ENCODE peak calls at places on chromosomes 2 and 18, in eight cellular contexts. R is astrocyte of the spinal cord, N is endothelial cell, C is uterus, L is B cell, Z is AG04450, W is RWPE1, Q is choroid plexus epithelial cell. S is an unnamed sample.

GRCh38 chr2:137947714-137948336 is 16.4 kb upstream of the HNMT start:
- DNase-seq in R (peak), N (peak), C (peak), L (peak), Z (no peak), W (peak), Q (peak), S (peak)

GRCh38 chr2:182554950-182555349 is 128.1 kb upstream of the PDE1A start:
- DNase-seq in R (no peak), N (no peak), C (no peak), L (no peak), Z (no peak), W (no peak), Q (no peak), S (no peak)

GRCh38 chr2:66574701-66575624 is 140.0 kb downstream of the MEIS1 start:
- DNase-seq in R (peak), N (peak), C (peak), L (no peak), Z (peak), W (peak), Q (peak), S (peak)

GRCh38 chr2:111176388-111176787 is 55.7 kb downstream of the BCL2L11 start:
- DNase-seq in R (no peak), N (no peak), C (no peak), L (no peak), Z (no peak), W (peak), Q (no peak), S (no peak)

GRCh38 chr2:17479875-17480274 is 38.4 kb downstream of the RAD51AP2 start:
- DNase-seq in R (peak), N (no peak), C (no peak), L (no peak), Z (no peak), W (peak), Q (peak), S (no peak)

GRCh38 chr2:27033253-27033852 is 588 bp downstream of the TMEM214 start:
- DNase-seq in R (no peak), N (no peak), C (no peak), L (no peak), Z (no peak), W (no peak), Q (no peak), S (no peak)

GRCh38 chr2:159968282-159968900 is 94.0 kb downstream of the PLA2R1 start:
- DNase-seq in R (peak), N (peak), C (no peak), L (no peak), Z (no peak), W (peak), Q (peak), S (peak)

GRCh38 chr2:172109256-172109655 is 6.6 kb upstream of the DLX2 start:
- DNase-seq in R (no peak), N (no peak), C (no peak), L (no peak), Z (no peak), W (no peak), Q (no peak), S (no peak)

GRCh38 chr18:13245481-13246000 is 27.0 kb downstream of the LDLRAD4 start:
- DNase-seq in R (no peak), N (no peak), C (peak), L (no peak), Z (no peak), W (no peak), Q (no peak), S (no peak)

GRCh38 chr2:30349691-30350090 is 97.4 kb upstream of the LCLAT1 start:
- DNase-seq in R (no peak), N (no peak), C (no peak), L (no peak), Z (no peak), W (no peak), Q (no peak), S (no peak)

GRCh38 chr2:11681722-11682589 is 12.0 kb upstream of the NTSR2 start:
- DNase-seq in R (no peak), N (peak), C (no peak), L (no peak), Z (no peak), W (peak), Q (peak), S (peak)

GRCh38 chr2:86323273-86323672 is 14.2 kb downstream of the REEP1 start:
- DNase-seq in R (no peak), N (no peak), C (no peak), L (no peak), Z (no peak), W (no peak), Q (no peak), S (no peak)

GRCh38 chr2:149915151-149915550 is 327.6 kb upstream of the MMADHC start:
- DNase-seq in R (no peak), N (no peak), C (no peak), L (no peak), Z (no peak), W (no peak), Q (no peak), S (no peak)

GRCh38 chr18:43092539-43092938 is 22.9 kb downstream of the RIT2 start:
- DNase-seq in R (no peak), N (no peak), C (no peak), L (no peak), Z (no peak), W (no peak), Q (no peak), S (no peak)

GRCh38 chr2:109609352-109610024 is 4.3 kb downstream of the SEPTIN10 start:
- DNase-seq in R (peak), N (peak), C (no peak), L (no peak), Z (no peak), W (no peak), Q (peak), S (no peak)

GRCh38 chr2:172428841-172429173 is 1.4 kb downstream of the ITGA6 start:
- DNase-seq in R (no peak), N (no peak), C (no peak), L (no peak), Z (no peak), W (no peak), Q (no peak), S (no peak)

GRCh38 chr2:26401739-26402541 is at the start of gene DRC1:
- DNase-seq in R (peak), N (peak), C (peak), L (no peak), Z (peak), W (peak), Q (peak), S (peak)

GRCh38 chr2:11865378-11865777 is 118.9 kb downstream of the LPIN1 start:
- DNase-seq in R (no peak), N (no peak), C (no peak), L (no peak), Z (no peak), W (no peak), Q (no peak), S (no peak)

GRCh38 chr2:127859712-127860085 is 1.7 kb upstream of the POLR2D start:
- DNase-seq in R (no peak), N (peak), C (no peak), L (peak), Z (no peak), W (peak), Q (peak), S (no peak)

GRCh38 chr18:74645717-74646116 is 48.0 kb downstream of the ZNF407 start:
- DNase-seq in R (peak), N (no peak), C (no peak), L (no peak), Z (no peak), W (no peak), Q (peak), S (no peak)

GRCh38 chr2:108444941-108445840 is 3.8 kb upstream of the GCC2 start:
- DNase-seq in R (no peak), N (peak), C (no peak), L (no peak), Z (no peak), W (no peak), Q (peak), S (no peak)

GRCh38 chr18:45255142-45255890 is 360.0 kb upstream of the SLC14A2 start:
- DNase-seq in R (peak), N (no peak), C (peak), L (no peak), Z (peak), W (peak), Q (peak), S (no peak)

GRCh38 chr2:71721669-71722068 is 268.3 kb downstream of the DYSF start:
- DNase-seq in R (no peak), N (no peak), C (no peak), L (no peak), Z (no peak), W (no peak), Q (no peak), S (no peak)

GRCh38 chr2:105581568-105581944 is 163.2 kb upstream of the NCK2 start:
- DNase-seq in R (no peak), N (no peak), C (no peak), L (no peak), Z (no peak), W (no peak), Q (no peak), S (no peak)

GRCh38 chr2:191115391-191115790 is 35.4 kb downstream of the STAT4 start:
- DNase-seq in R (no peak), N (no peak), C (no peak), L (no peak), Z (no peak), W (peak), Q (peak), S (no peak)

GRCh38 chr2:223870840-223871618 is 33.6 kb upstream of the AP1S3 start:
- DNase-seq in R (no peak), N (no peak), C (no peak), L (no peak), Z (no peak), W (no peak), Q (no peak), S (no peak)

GRCh38 chr2:153873062-153874048 is 1.6 kb downstream of the GALNT13 start:
- DNase-seq in R (no peak), N (peak), C (no peak), L (no peak), Z (no peak), W (no peak), Q (no peak), S (peak)

GRCh38 chr2:223590964-223591363 is 11.2 kb downstream of the SCG2 start:
- DNase-seq in R (peak), N (no peak), C (no peak), L (no peak), Z (no peak), W (no peak), Q (peak), S (no peak)

GRCh38 chr2:29129586-29130281 is 14.5 kb downstream of the CLIP4 start:
- DNase-seq in R (peak), N (no peak), C (no peak), L (no peak), Z (no peak), W (no peak), Q (peak), S (no peak)

GRCh38 chr18:7688580-7688979 is 121.5 kb downstream of the PTPRM start:
- DNase-seq in R (no peak), N (no peak), C (no peak), L (no peak), Z (no peak), W (no peak), Q (no peak), S (no peak)

GRCh38 chr2:120958623-120959366 is 223.1 kb downstream of the GLI2 start:
- DNase-seq in R (peak), N (peak), C (no peak), L (no peak), Z (no peak), W (no peak), Q (no peak), S (peak)

GRCh38 chr2:118644190-118644589 is 203.3 kb downstream of the EN1 start:
- DNase-seq in R (no peak), N (no peak), C (no peak), L (no peak), Z (no peak), W (no peak), Q (no peak), S (no peak)

GRCh38 chr2:170006592-170007327 is 171.2 kb upstream of the MYO3B start:
- DNase-seq in R (no peak), N (peak), C (no peak), L (no peak), Z (no peak), W (no peak), Q (peak), S (no peak)

GRCh38 chr2:64905338-64906024 is 83.7 kb upstream of the SLC1A4 start:
- DNase-seq in R (no peak), N (no peak), C (no peak), L (no peak), Z (no peak), W (peak), Q (no peak), S (no peak)

GRCh38 chr2:197706839-197707207 is 1.7 kb downstream of the MARS2 start:
- DNase-seq in R (no peak), N (no peak), C (no peak), L (no peak), Z (no peak), W (peak), Q (no peak), S (no peak)

GRCh38 chr2:102604754-102605153 is 14.6 kb upstream of the SLC9A2 start:
- DNase-seq in R (no peak), N (no peak), C (no peak), L (no peak), Z (no peak), W (no peak), Q (no peak), S (no peak)

GRCh38 chr2:67846341-67847070 is 216.3 kb downstream of the C1D start:
- DNase-seq in R (peak), N (peak), C (peak), L (no peak), Z (peak), W (peak), Q (peak), S (peak)
- TF ChIP-seq CTCF in R (peak), N (peak), C (peak), L (peak), Z (peak), W (peak), Q (peak), S (peak)

GRCh38 chr2:235762832-235763598 is 269.2 kb downstream of the AGAP1 start:
- DNase-seq in R (no peak), N (no peak), C (no peak), L (no peak), Z (no peak), W (no peak), Q (peak), S (no peak)
- TF ChIP-seq CTCF in R (peak), N (no peak), C (no peak), L (no peak), Z (no peak), W (peak), Q (peak), S (peak)

GRCh38 chr18:67864677-67865340 is 348.3 kb upstream of the DSEL start:
- DNase-seq in R (peak), N (no peak), C (no peak), L (no peak), Z (no peak), W (no peak), Q (peak), S (no peak)
- TF ChIP-seq CTCF in R (no peak), N (no peak), C (no peak), L (no peak), Z (no peak), W (no peak), Q (no peak), S (no peak)

DNA sequence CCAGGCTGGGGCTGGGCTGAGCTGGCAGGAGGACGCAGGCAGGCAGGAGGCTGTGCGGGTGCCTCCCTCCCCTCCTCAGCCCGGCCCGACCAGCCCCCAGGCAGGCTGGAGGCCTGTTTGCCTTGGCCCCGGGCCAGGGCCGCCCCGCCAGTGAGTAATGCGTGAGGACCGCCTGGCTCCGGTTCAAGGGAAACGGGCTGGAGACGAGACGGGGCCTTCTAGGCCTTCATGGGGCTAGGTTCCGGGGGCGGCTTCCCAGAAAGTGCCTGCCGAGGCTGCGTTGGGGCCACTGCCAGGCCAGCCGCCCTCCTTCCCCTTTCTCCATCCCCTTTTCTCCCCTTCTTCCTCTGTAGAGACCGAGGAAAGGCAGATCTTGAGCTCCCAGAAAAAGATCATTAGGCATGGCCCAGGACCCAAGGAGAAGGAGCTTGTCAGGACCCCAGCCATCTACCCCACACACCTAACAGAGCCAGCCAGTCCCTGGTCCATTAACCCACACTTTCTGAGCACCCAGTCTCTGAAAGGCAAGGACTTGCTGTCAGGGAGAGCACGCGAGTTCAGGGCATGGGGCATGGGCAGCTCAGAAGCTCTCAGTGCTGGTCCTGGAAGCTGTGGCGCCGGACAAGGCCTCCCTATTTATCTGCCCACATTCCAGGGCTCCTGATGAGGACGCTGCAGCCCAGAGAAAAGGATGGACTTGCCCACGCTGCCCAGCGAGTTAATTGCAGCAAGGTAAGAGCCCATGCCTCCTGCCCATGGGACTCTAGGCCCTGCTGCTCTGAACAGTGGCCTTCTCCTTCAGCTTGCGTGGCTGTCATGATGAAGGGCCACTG is 48.5 kb downstream of the SMAD7 start:
- DNase-seq in R (peak), N (no peak), C (peak), L (no peak), Z (peak), W (peak), Q (peak), S (no peak)
- TF ChIP-seq CTCF in R (no peak), N (no peak), C (no peak), L (no peak), Z (no peak), W (no peak), Q (no peak), S (no peak)

S was measured in neural crest cell.